ENCODE peak calls at places on chromosome 12, in seven cellular contexts. N is neuronal stem cell; H is naive thymus-derived CD4-positive, alpha-beta T cell; P is aorta; B is IMR-90; Q is CD8-positive, alpha-beta memory T cell; A is kidney epithelial cell. I is an unnamed sample.

GRCh38 chr12:38123566-38124246 is 192.9 kb upstream of the ALG10B start:
- DNase-seq in N (no peak), H (no peak), P (no peak), B (no peak), Q (no peak), A (no peak), I (no peak)

GRCh38 chr12:94575024-94575423 is 75.3 kb downstream of the TMCC3 start:
- DNase-seq in N (no peak), H (no peak), P (no peak), B (no peak), Q (no peak), A (no peak), I (no peak)

GRCh38 chr12:29148958-29149690 is at the start of gene FAR2:
- DNase-seq in N (peak; percentile 44), H (peak; percentile 28), P (peak; percentile 56), B (no peak), Q (peak; percentile 30), A (no peak), I (peak; percentile 31)

GRCh38 chr12:52829986-52830385 is 4.1 kb downstream of the KRT79 start:
- DNase-seq in N (no peak), H (no peak), P (peak; percentile 6), B (no peak), Q (no peak), A (no peak), I (no peak)

GRCh38 chr12:62778187-62778586 is 156.8 kb downstream of the PPM1H start:
- DNase-seq in N (no peak), H (no peak), P (no peak), B (no peak), Q (no peak), A (no peak), I (no peak)

GRCh38 chr12:26740991-26741390 is 92.0 kb downstream of the ITPR2 start:
- DNase-seq in N (no peak), H (no peak), P (no peak), B (no peak), Q (no peak), A (no peak), I (no peak)

GRCh38 chr12:59699408-59700144 is 103.7 kb downstream of the SLC16A7 start:
- DNase-seq in N (no peak), H (no peak), P (no peak), B (peak; percentile 86), Q (no peak), A (no peak), I (no peak)

GRCh38 chr12:47744005-47744651 is 14.6 kb downstream of the RAPGEF3 start:
- DNase-seq in N (no peak), H (peak; percentile 51), P (no peak), B (no peak), Q (peak; percentile 30), A (no peak), I (peak; percentile 35)

GRCh38 chr12:120488057-120488660 is 7.8 kb upstream of the DYNLL1 start:
- DNase-seq in N (no peak), H (no peak), P (no peak), B (no peak), Q (no peak), A (no peak), I (no peak)

GRCh38 chr12:115984607-115985006 is 292.9 kb downstream of the MED13L start:
- DNase-seq in N (no peak), H (no peak), P (no peak), B (no peak), Q (no peak), A (no peak), I (no peak)

GRCh38 chr12:115979851-115980250 is 297.6 kb downstream of the MED13L start:
- DNase-seq in N (no peak), H (no peak), P (no peak), B (no peak), Q (no peak), A (no peak), I (no peak)

GRCh38 chr12:115980339-115980738 is 297.2 kb downstream of the MED13L start:
- DNase-seq in N (no peak), H (no peak), P (no peak), B (no peak), Q (no peak), A (no peak), I (no peak)

GRCh38 chr12:115979351-115979750 is 298.1 kb downstream of the MED13L start:
- DNase-seq in N (no peak), H (no peak), P (no peak), B (no peak), Q (no peak), A (no peak), I (no peak)

GRCh38 chr12:115983226-115983798 is 294.2 kb downstream of the MED13L start:
- DNase-seq in N (no peak), H (no peak), P (no peak), B (no peak), Q (no peak), A (no peak), I (no peak)
- H3K36me3 ChIP-seq in N (peaks cover 21% of the 10 kb centered on the region), H (peaks cover 64% of the 10 kb centered on the region), P (peaks cover 4% of the 10 kb centered on the region), B (peaks cover 25% of the 10 kb centered on the region), Q (peaks cover 26% of the 10 kb centered on the region), A (no peaks in the 10 kb centered on the region), I (peaks cover 59% of the 10 kb centered on the region)

DNA sequence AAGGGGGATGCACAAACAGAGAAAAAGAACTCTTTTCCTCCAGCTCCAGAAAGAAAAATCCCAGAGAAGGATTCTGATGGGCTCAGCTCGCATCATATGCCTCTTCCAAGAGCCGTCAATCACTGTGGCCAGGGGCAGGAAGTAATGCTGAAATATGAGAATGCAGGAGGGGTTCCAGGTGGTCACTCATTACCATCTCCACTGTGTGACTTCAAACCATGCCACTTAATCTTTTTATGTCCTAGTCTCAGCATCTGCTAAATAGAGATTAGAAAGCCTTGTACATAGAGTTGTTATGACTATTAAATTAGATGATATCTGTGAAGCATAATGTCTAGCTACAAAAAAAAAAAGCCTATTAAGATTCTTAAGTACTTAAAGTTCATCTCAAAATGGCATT is 65.6 kb upstream of the FICD start:
- DNase-seq in N (no peak), H (no peak), P (no peak), B (no peak), Q (no peak), A (no peak), I (no peak)
- H3K36me3 ChIP-seq in N (no peaks in the 10 kb centered on the region), H (no peaks in the 10 kb centered on the region), P (no peaks in the 10 kb centered on the region), B (no peaks in the 10 kb centered on the region), Q (no peaks in the 10 kb centered on the region), A (no peaks in the 10 kb centered on the region), I (no peaks in the 10 kb centered on the region)

GRCh38 chr12:105141320-105141918 is 33.9 kb downstream of the WASHC4 start:
- DNase-seq in N (no peak), H (no peak), P (no peak), B (no peak), Q (no peak), A (no peak), I (no peak)
- H3K36me3 ChIP-seq in N (no peaks in the 10 kb centered on the region), H (peaks cover 37% of the 10 kb centered on the region), P (no peaks in the 10 kb centered on the region), B (peaks cover 23% of the 10 kb centered on the region), Q (peaks cover 15% of the 10 kb centered on the region), A (no peaks in the 10 kb centered on the region), I (peaks cover 43% of the 10 kb centered on the region)

GRCh38 chr12:41769810-41770209 is 374.9 kb downstream of the GXYLT1 start:
- DNase-seq in N (no peak), H (no peak), P (no peak), B (no peak), Q (no peak), A (no peak), I (no peak)
- H3K36me3 ChIP-seq in N (no peaks in the 10 kb centered on the region), H (no peaks in the 10 kb centered on the region), P (no peaks in the 10 kb centered on the region), B (no peaks in the 10 kb centered on the region), Q (no peaks in the 10 kb centered on the region), A (no peaks in the 10 kb centered on the region), I (no peaks in the 10 kb centered on the region)

DNA sequence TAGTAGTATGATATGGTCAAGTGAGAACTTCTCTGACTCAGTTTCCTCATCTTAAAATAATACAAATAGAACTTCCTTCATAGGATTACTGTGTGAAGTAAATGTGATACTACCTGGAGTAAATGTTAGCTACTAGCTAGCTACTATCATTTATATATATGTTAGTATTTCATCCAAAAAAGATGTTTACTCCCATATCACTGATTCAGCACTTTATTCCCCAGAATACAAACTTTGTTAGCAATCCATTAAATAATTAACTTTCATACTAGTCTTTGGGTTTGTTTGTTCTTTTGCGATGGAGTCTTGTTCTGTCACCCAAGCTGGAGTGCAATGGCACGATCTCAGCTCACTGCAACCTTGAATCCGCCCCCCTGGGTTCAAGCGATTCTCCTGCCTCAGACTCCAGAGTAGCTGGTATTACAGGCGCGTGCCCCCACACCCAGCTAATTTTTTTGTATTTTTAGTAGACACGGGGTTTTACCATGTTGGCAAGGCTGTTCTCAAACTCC is 8.4 kb downstream of the SBNO1 start:
- DNase-seq in N (no peak), H (no peak), P (no peak), B (no peak), Q (no peak), A (no peak), I (no peak)
- H3K36me3 ChIP-seq in N (no peaks in the 10 kb centered on the region), H (no peaks in the 10 kb centered on the region), P (no peaks in the 10 kb centered on the region), B (peaks cover 3% of the 10 kb centered on the region), Q (no peaks in the 10 kb centered on the region), A (no peaks in the 10 kb centered on the region), I (peaks cover 9% of the 10 kb centered on the region)

I was measured in effector memory CD4-positive, alpha-beta T cell.